ENCODE peak calls at places on chromosomes 7 and 10, in seven cellular contexts. C, Q, A, G, U, S and N are unnamed samples.

GRCh38 chr7:113891828-113892227 is 27.0 kb downstream of the PPP1R3A start:
- DNase-seq in A (no peak), C (no peak), G (no peak), S (no peak), Q (no peak), U (no peak), N (no peak)

GRCh38 chr10:31075434-31075833 is 43.8 kb upstream of the ZNF438 start:
- DNase-seq in C (no peak), S (no peak), G (no peak), Q (no peak), A (no peak), U (no peak), N (no peak)

GRCh38 chr7:147952918-147953317 is 637.6 kb upstream of the C7orf33 start:
- DNase-seq in S (no peak), C (no peak), U (no peak), G (no peak), Q (no peak), A (no peak), N (no peak)

GRCh38 chr7:50562126-50562525 is 3.1 kb downstream of the DDC start:
- DNase-seq in G (no peak), A (no peak), Q (no peak), U (peak), S (no peak), C (no peak), N (no peak)

GRCh38 chr10:117374506-117375359 is 507 bp downstream of the PDZD8 start:
- DNase-seq in S (no peak), Q (peak), A (peak), C (peak), G (no peak), U (peak), N (peak)

GRCh38 chr7:29147821-29148220 is 1.5 kb upstream of the CPVL start:
- DNase-seq in C (no peak), A (no peak), S (no peak), Q (no peak), G (no peak), U (no peak), N (no peak)

GRCh38 chr10:91634246-91634645 is 1.4 kb upstream of the PPP1R3C start:
- DNase-seq in A (no peak), Q (no peak), U (no peak), C (no peak), S (no peak), G (no peak), N (no peak)

GRCh38 chr10:119772347-119772746 is 46.5 kb downstream of the INPP5F start:
- DNase-seq in Q (no peak), G (no peak), U (no peak), A (no peak), C (no peak), S (no peak), N (no peak)

GRCh38 chr7:143287321-143287934 is 723 bp upstream of the CASP2 start:
- DNase-seq in S (no peak), A (no peak), C (no peak), Q (no peak), G (no peak), U (no peak), N (no peak)

GRCh38 chr10:117609095-117609821 is 66.7 kb downstream of the EMX2 start:
- DNase-seq in Q (peak), C (peak), S (peak), G (no peak), U (no peak), A (peak), N (no peak)

GRCh38 chr10:70540789-70541360 is 61.7 kb downstream of the PRF1 start:
- DNase-seq in S (no peak), Q (no peak), A (no peak), C (no peak), G (no peak), U (no peak), N (no peak)

GRCh38 chr10:88913157-88913556 is 33.1 kb downstream of the STAMBPL1 start:
- DNase-seq in G (no peak), U (no peak), S (no peak), A (no peak), Q (no peak), C (no peak), N (no peak)

GRCh38 chr7:40502359-40502758 is 367.6 kb downstream of the SUGCT start:
- DNase-seq in Q (no peak), A (no peak), G (no peak), S (no peak), C (no peak), U (no peak), N (no peak)

GRCh38 chr7:40509301-40509700 is 374.5 kb downstream of the SUGCT start:
- DNase-seq in C (no peak), U (no peak), S (no peak), A (no peak), Q (no peak), G (no peak), N (no peak)

GRCh38 chr7:40506158-40506557 is 371.4 kb downstream of the SUGCT start:
- DNase-seq in Q (no peak), S (no peak), C (no peak), U (no peak), G (no peak), A (no peak), N (no peak)

GRCh38 chr7:40507166-40507565 is 372.4 kb downstream of the SUGCT start:
- DNase-seq in S (no peak), G (no peak), U (no peak), C (no peak), A (no peak), Q (peak), N (no peak)
- TF ChIP-seq CTCF in S (no peak), G (peak), U (no peak), C (no peak), A (no peak), Q (peak), N (no peak)

GRCh38 chr7:24722386-24723177 is 34.7 kb downstream of the GSDME start:
- DNase-seq in C (no peak), S (no peak), A (no peak), G (no peak), U (peak), Q (no peak), N (no peak)
- TF ChIP-seq CTCF in C (no peak), S (no peak), A (no peak), G (no peak), U (peak), Q (no peak), N (no peak)

GRCh38 chr7:2403718-2404648 is 572 bp downstream of the CHST12 start:
- DNase-seq in Q (peak), G (peak), C (peak), U (peak), S (no peak), A (peak), N (no peak)
- TF ChIP-seq CTCF in Q (no peak), G (peak), C (no peak), U (no peak), S (no peak), A (peak), N (no peak)

GRCh38 chr10:104638861-104639594 is 2.1 kb upstream of the SORCS3 start:
- DNase-seq in U (peak), C (no peak), A (no peak), G (peak), Q (no peak), S (no peak), N (no peak)
- TF ChIP-seq CTCF in U (peak), C (peak), A (no peak), G (peak), Q (peak), S (no peak), N (no peak)

DNA sequence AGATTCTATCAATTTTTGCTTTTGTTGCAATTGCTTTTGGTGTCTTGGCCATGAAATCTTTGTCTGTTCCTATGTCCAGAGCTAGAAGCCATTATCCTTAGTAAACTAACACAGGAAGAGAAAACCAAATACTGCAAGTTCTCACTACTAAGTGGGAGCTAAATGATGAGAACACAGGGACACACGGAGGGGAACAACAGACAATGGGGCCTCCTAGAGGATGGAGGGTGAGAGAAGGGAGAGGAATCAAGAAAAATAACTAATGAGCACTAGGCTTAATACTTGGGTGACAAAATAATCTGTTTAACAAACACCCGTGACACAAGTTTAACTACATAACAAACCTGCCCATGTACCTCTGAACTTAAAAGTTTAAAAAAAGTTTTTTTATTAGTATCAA is 78.2 kb downstream of the ANKRD26 start:
- DNase-seq in Q (no peak), S (no peak), C (no peak), A (no peak), G (no peak), U (no peak), N (no peak)
- TF ChIP-seq CTCF in Q (no peak), S (no peak), C (no peak), A (no peak), G (no peak), U (no peak), N (no peak)

GRCh38 chr7:70923086-70923845 is 208.7 kb upstream of the GALNT17 start:
- DNase-seq in U (no peak), S (no peak), Q (no peak), A (no peak), G (no peak), C (no peak), N (no peak)
- TF ChIP-seq CTCF in U (no peak), S (no peak), Q (no peak), A (no peak), G (no peak), C (no peak), N (no peak)

GRCh38 chr7:7251742-7252141 is 69.4 kb downstream of the C1GALT1 start:
- DNase-seq in Q (peak), U (no peak), C (no peak), A (no peak), S (no peak), G (no peak), N (no peak)

GRCh38 chr7:7242899-7243298 is 60.6 kb downstream of the C1GALT1 start:
- DNase-seq in C (no peak), U (no peak), S (no peak), Q (no peak), G (no peak), A (no peak), N (no peak)

GRCh38 chr7:7246223-7246622 is 63.9 kb downstream of the C1GALT1 start:
- DNase-seq in Q (no peak), U (no peak), A (no peak), G (no peak), S (no peak), C (no peak), N (no peak)

GRCh38 chr7:7249814-7250213 is 67.5 kb downstream of the C1GALT1 start:
- DNase-seq in C (no peak), G (no peak), U (no peak), S (no peak), Q (no peak), A (no peak), N (no peak)

GRCh38 chr7:7247658-7248057 is 65.3 kb downstream of the C1GALT1 start:
- DNase-seq in Q (no peak), G (no peak), A (no peak), C (no peak), U (no peak), S (no peak), N (no peak)
- TF ChIP-seq CTCF in Q (no peak), G (no peak), A (no peak), C (no peak), U (no peak), S (no peak), N (no peak)

DNA sequence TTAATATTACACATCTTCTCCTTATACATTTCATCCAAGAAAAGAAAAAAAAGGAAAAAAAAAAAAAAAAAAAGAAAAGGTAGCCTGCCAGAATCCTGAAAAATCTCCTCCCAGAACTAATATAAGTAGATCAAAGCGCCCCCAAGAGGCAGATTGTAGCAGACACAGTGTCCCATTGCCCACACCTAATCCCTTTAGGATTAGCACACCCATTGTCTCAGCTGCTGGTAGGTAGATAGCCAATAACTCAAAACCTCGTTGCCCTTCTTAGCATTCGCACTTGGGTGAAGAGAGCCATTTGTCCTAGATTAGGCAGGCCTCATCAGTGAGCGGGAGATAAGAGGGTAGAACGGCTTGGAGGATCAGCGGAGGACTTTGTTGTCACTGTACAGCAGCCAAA is 100.2 kb upstream of the SORCS1 start:
- DNase-seq in U (no peak), S (no peak), G (no peak), Q (peak), C (no peak), A (no peak), N (no peak)
- TF ChIP-seq CTCF in U (no peak), S (no peak), G (no peak), Q (no peak), C (no peak), A (no peak), N (no peak)

GRCh38 chr10:84574101-84574500 is 245.7 kb downstream of the CCSER2 start:
- DNase-seq in U (no peak), C (no peak), S (no peak), G (no peak), Q (no peak), A (no peak), N (no peak)
- TF ChIP-seq CTCF in U (no peak), C (no peak), S (no peak), G (no peak), Q (no peak), A (no peak), N (no peak)